ENCODE peak calls at places on chromosomes 12 and 14, in five cellular contexts. One of them, this sample, is unnamed.
A peak's percentile ranks its signal among the peaks of the same experiment; 100 is the strongest.

GRCh38 chr14:30035361-30035760 is 107.7 kb upstream of the PRKD1 start:
- DNase-seq in vagina: no peak
- DNase-seq in cardiac muscle cell: no peak
- DNase-seq in fibroblast of villous mesenchyme: no peak
- DNase-seq in fibroblast of pulmonary artery: no peak
- DNase-seq in this sample: no peak

GRCh38 chr14:34252227-34252626 is 209.8 kb downstream of the SPTSSA start:
- DNase-seq in vagina: no peak
- DNase-seq in cardiac muscle cell: no peak
- DNase-seq in fibroblast of villous mesenchyme: no peak
- DNase-seq in fibroblast of pulmonary artery: no peak
- DNase-seq in this sample: no peak

GRCh38 chr14:102929349-102930137 is 7.1 kb downstream of the AMN start:
- DNase-seq in vagina: no peak
- DNase-seq in cardiac muscle cell: no peak
- DNase-seq in fibroblast of villous mesenchyme: no peak
- DNase-seq in fibroblast of pulmonary artery: no peak
- DNase-seq in this sample: no peak

GRCh38 chr12:122880668-122881067 is 15.3 kb downstream of the VPS37B start:
- DNase-seq in vagina: no peak
- DNase-seq in cardiac muscle cell: no peak
- DNase-seq in fibroblast of villous mesenchyme: peak; percentile 64
- DNase-seq in fibroblast of pulmonary artery: peak; percentile 78
- DNase-seq in this sample: peak; percentile 54

GRCh38 chr14:64174922-64175782 is 119.0 kb downstream of the ESR2 start:
- DNase-seq in vagina: no peak
- DNase-seq in cardiac muscle cell: no peak
- DNase-seq in fibroblast of villous mesenchyme: no peak
- DNase-seq in fibroblast of pulmonary artery: no peak
- DNase-seq in this sample: no peak

GRCh38 chr14:29222671-29223268 is 456.2 kb downstream of the FOXG1 start:
- DNase-seq in vagina: no peak
- DNase-seq in cardiac muscle cell: peak; percentile 38
- DNase-seq in fibroblast of villous mesenchyme: peak; percentile 64
- DNase-seq in fibroblast of pulmonary artery: peak; percentile 76
- DNase-seq in this sample: peak; percentile 61

GRCh38 chr12:93344876-93345275 is 32.8 kb upstream of the NUDT4 start:
- DNase-seq in vagina: no peak
- DNase-seq in cardiac muscle cell: no peak
- DNase-seq in fibroblast of villous mesenchyme: no peak
- DNase-seq in fibroblast of pulmonary artery: no peak
- DNase-seq in this sample: peak; percentile 19

GRCh38 chr12:14993537-14994266 is 20.9 kb downstream of the PDE6H start:
- DNase-seq in vagina: no peak
- DNase-seq in cardiac muscle cell: no peak
- DNase-seq in fibroblast of villous mesenchyme: peak; percentile 36
- DNase-seq in fibroblast of pulmonary artery: peak; percentile 64
- DNase-seq in this sample: peak; percentile 54

GRCh38 chr12:54859502-54859901 is 5.2 kb downstream of the MUCL1 start:
- DNase-seq in vagina: no peak
- DNase-seq in cardiac muscle cell: no peak
- DNase-seq in fibroblast of villous mesenchyme: no peak
- DNase-seq in fibroblast of pulmonary artery: no peak
- DNase-seq in this sample: no peak

GRCh38 chr14:37048666-37049071 is 123.7 kb downstream of the SLC25A21 start:
- DNase-seq in vagina: no peak
- DNase-seq in cardiac muscle cell: no peak
- DNase-seq in fibroblast of villous mesenchyme: no peak
- DNase-seq in fibroblast of pulmonary artery: no peak
- DNase-seq in this sample: no peak

GRCh38 chr12:124306686-124307555 is 12.0 kb downstream of the RFLNA start:
- DNase-seq in vagina: no peak
- DNase-seq in cardiac muscle cell: no peak
- DNase-seq in fibroblast of villous mesenchyme: no peak
- DNase-seq in fibroblast of pulmonary artery: no peak
- DNase-seq in this sample: no peak

GRCh38 chr12:26810330-26810729 is 22.7 kb downstream of the ITPR2 start:
- DNase-seq in vagina: no peak
- DNase-seq in cardiac muscle cell: peak; percentile 13
- DNase-seq in fibroblast of villous mesenchyme: peak; percentile 70
- DNase-seq in fibroblast of pulmonary artery: peak; percentile 85
- DNase-seq in this sample: peak; percentile 88

GRCh38 chr14:21987937-21988336 is 314.3 kb upstream of the OR4E1 start:
- DNase-seq in vagina: no peak
- DNase-seq in cardiac muscle cell: peak; percentile 46
- DNase-seq in fibroblast of villous mesenchyme: peak; percentile 26
- DNase-seq in fibroblast of pulmonary artery: peak; percentile 30
- DNase-seq in this sample: peak; percentile 3

GRCh38 chr14:90605430-90605829 is 208.6 kb downstream of the CALM1 start:
- DNase-seq in vagina: no peak
- DNase-seq in cardiac muscle cell: no peak
- DNase-seq in fibroblast of villous mesenchyme: no peak
- DNase-seq in fibroblast of pulmonary artery: no peak
- DNase-seq in this sample: no peak

GRCh38 chr12:41277019-41277770 is 89.1 kb downstream of the PDZRN4 start:
- DNase-seq in vagina: no peak
- DNase-seq in cardiac muscle cell: peak; percentile 58
- DNase-seq in fibroblast of villous mesenchyme: peak; percentile 50
- DNase-seq in fibroblast of pulmonary artery: peak; percentile 69
- DNase-seq in this sample: peak; percentile 49

GRCh38 chr12:90908465-90908864 is 46.5 kb downstream of the CCER1 start:
- DNase-seq in vagina: no peak
- DNase-seq in cardiac muscle cell: no peak
- DNase-seq in fibroblast of villous mesenchyme: peak; percentile 56
- DNase-seq in fibroblast of pulmonary artery: peak; percentile 61
- DNase-seq in this sample: peak; percentile 72

GRCh38 chr12:76346798-76347420 is 1.3 kb downstream of the BBS10 start:
- DNase-seq in vagina: no peak
- DNase-seq in cardiac muscle cell: peak; percentile 55
- DNase-seq in fibroblast of villous mesenchyme: peak; percentile 74
- DNase-seq in fibroblast of pulmonary artery: peak; percentile 82
- DNase-seq in this sample: peak; percentile 77

GRCh38 chr12:130511285-130511684 is 173.6 kb downstream of the PIWIL1 start:
- DNase-seq in vagina: no peak
- DNase-seq in cardiac muscle cell: no peak
- DNase-seq in fibroblast of villous mesenchyme: no peak
- DNase-seq in fibroblast of pulmonary artery: no peak
- DNase-seq in this sample: no peak

GRCh38 chr12:130509454-130509853 is 171.8 kb downstream of the PIWIL1 start:
- DNase-seq in vagina: no peak
- DNase-seq in cardiac muscle cell: no peak
- DNase-seq in fibroblast of villous mesenchyme: no peak
- DNase-seq in fibroblast of pulmonary artery: no peak
- DNase-seq in this sample: no peak

GRCh38 chr12:130506844-130507243 is 169.2 kb downstream of the PIWIL1 start:
- DNase-seq in vagina: no peak
- DNase-seq in cardiac muscle cell: no peak
- DNase-seq in fibroblast of villous mesenchyme: no peak
- DNase-seq in fibroblast of pulmonary artery: no peak
- DNase-seq in this sample: no peak

GRCh38 chr12:130508318-130508717 is 170.6 kb downstream of the PIWIL1 start:
- DNase-seq in vagina: no peak
- DNase-seq in cardiac muscle cell: no peak
- DNase-seq in fibroblast of villous mesenchyme: no peak
- DNase-seq in fibroblast of pulmonary artery: no peak
- DNase-seq in this sample: no peak

GRCh38 chr12:130508847-130509246 is 171.2 kb downstream of the PIWIL1 start:
- DNase-seq in vagina: no peak
- DNase-seq in cardiac muscle cell: no peak
- DNase-seq in fibroblast of villous mesenchyme: no peak
- DNase-seq in fibroblast of pulmonary artery: no peak
- DNase-seq in this sample: no peak
- H3K4me3 ChIP-seq in vagina: no peak overlapping the region
- H3K4me3 ChIP-seq in cardiac muscle cell: no peak overlapping the region
- H3K4me3 ChIP-seq in fibroblast of villous mesenchyme: no peak overlapping the region
- H3K4me3 ChIP-seq in fibroblast of pulmonary artery: no peak overlapping the region
- H3K4me3 ChIP-seq in this sample: no peak overlapping the region

GRCh38 chr12:46342562-46343033 is 30.0 kb downstream of the SLC38A2 start:
- DNase-seq in vagina: no peak
- DNase-seq in cardiac muscle cell: no peak
- DNase-seq in fibroblast of villous mesenchyme: peak; percentile 68
- DNase-seq in fibroblast of pulmonary artery: peak; percentile 56
- DNase-seq in this sample: peak; percentile 49
- TF ChIP-seq CTCF in vagina: peak; percentile 59
- TF ChIP-seq CTCF in cardiac muscle cell: peak; percentile 47
- TF ChIP-seq CTCF in fibroblast of villous mesenchyme: peak; percentile 67
- TF ChIP-seq CTCF in fibroblast of pulmonary artery: peak; percentile 50
- TF ChIP-seq CTCF in this sample: peak; percentile 57

GRCh38 chr12:106583578-106584103 is 837 bp downstream of the RFX4 start:
- DNase-seq in vagina: no peak
- DNase-seq in cardiac muscle cell: peak; percentile 29
- DNase-seq in fibroblast of villous mesenchyme: peak; percentile 9
- DNase-seq in fibroblast of pulmonary artery: peak; percentile 22
- DNase-seq in this sample: peak; percentile 21
- H3K4me3 ChIP-seq in vagina: peak overlapping the region; percentile 21
- H3K4me3 ChIP-seq in cardiac muscle cell: peak overlapping the region; percentile 27
- H3K4me3 ChIP-seq in fibroblast of villous mesenchyme: peak overlapping the region; percentile 35
- H3K4me3 ChIP-seq in fibroblast of pulmonary artery: peak overlapping the region; percentile 30
- H3K4me3 ChIP-seq in this sample: peak overlapping the region; percentile 40

GRCh38 chr12:84874125-84874824 is 38.3 kb downstream of the SLC6A15 start:
- DNase-seq in vagina: no peak
- DNase-seq in cardiac muscle cell: peak; percentile 77
- DNase-seq in fibroblast of villous mesenchyme: peak; percentile 67
- DNase-seq in fibroblast of pulmonary artery: peak; percentile 83
- DNase-seq in this sample: peak; percentile 60

GRCh38 chr12:84875241-84875640 is 37.4 kb downstream of the SLC6A15 start:
- DNase-seq in vagina: no peak
- DNase-seq in cardiac muscle cell: no peak
- DNase-seq in fibroblast of villous mesenchyme: no peak
- DNase-seq in fibroblast of pulmonary artery: no peak
- DNase-seq in this sample: no peak

GRCh38 chr12:84877340-84877739 is 35.3 kb downstream of the SLC6A15 start:
- DNase-seq in vagina: no peak
- DNase-seq in cardiac muscle cell: no peak
- DNase-seq in fibroblast of villous mesenchyme: no peak
- DNase-seq in fibroblast of pulmonary artery: no peak
- DNase-seq in this sample: no peak

DNA sequence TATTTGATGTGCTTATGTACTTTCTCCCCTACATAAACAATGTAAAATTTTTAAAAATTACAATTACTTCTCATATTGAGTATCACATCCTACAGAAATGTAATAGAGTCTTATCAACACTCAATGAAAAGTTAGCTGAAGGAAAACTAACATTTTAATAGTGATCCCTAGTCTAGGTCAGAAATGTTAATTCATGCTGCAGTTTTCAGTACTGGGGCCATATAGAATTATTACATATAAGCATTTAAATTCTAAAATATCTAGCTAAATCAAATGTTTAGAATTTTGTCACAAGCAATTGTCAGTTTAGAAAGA is 37.8 kb downstream of the SLC6A15 start:
- DNase-seq in vagina: no peak
- DNase-seq in cardiac muscle cell: no peak
- DNase-seq in fibroblast of villous mesenchyme: no peak
- DNase-seq in fibroblast of pulmonary artery: no peak
- DNase-seq in this sample: no peak
- TF ChIP-seq CTCF in vagina: no peak
- TF ChIP-seq CTCF in cardiac muscle cell: no peak
- TF ChIP-seq CTCF in fibroblast of villous mesenchyme: no peak
- TF ChIP-seq CTCF in fibroblast of pulmonary artery: no peak
- TF ChIP-seq CTCF in this sample: no peak

DNA sequence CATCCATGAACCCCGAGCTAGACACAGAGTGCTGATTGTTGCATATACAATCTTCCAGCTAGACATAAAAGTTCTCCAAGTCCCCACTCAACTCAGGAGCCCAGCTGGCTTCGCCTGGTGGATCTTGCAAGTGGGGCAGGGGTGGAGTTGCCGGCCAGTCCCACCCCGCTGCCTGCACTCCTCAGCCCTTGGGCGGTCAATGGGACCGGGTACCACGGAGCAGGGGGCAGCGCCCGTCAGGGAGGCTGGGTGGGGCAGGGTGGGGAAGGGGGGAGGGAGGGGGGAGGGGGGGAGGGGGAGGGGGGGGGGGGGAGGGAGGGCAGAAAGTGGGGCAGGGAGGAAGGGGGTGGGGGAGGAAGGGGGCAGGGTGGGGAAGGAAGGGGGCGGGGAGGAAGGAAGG is 63.0 kb downstream of the CCDC60 start:
- DNase-seq in vagina: no peak
- DNase-seq in cardiac muscle cell: no peak
- DNase-seq in fibroblast of villous mesenchyme: no peak
- DNase-seq in fibroblast of pulmonary artery: no peak
- DNase-seq in this sample: no peak
- H3K4me3 ChIP-seq in vagina: no peak overlapping the region
- H3K4me3 ChIP-seq in cardiac muscle cell: no peak overlapping the region
- H3K4me3 ChIP-seq in fibroblast of villous mesenchyme: no peak overlapping the region
- H3K4me3 ChIP-seq in fibroblast of pulmonary artery: no peak overlapping the region
- H3K4me3 ChIP-seq in this sample: no peak overlapping the region

GRCh38 chr12:2586159-2587035 is 208.4 kb upstream of the FKBP4 start:
- DNase-seq in vagina: no peak
- DNase-seq in cardiac muscle cell: no peak
- DNase-seq in fibroblast of villous mesenchyme: no peak
- DNase-seq in fibroblast of pulmonary artery: no peak
- DNase-seq in this sample: no peak

GRCh38 chr12:2583642-2584041 is 211.1 kb upstream of the FKBP4 start:
- DNase-seq in vagina: no peak
- DNase-seq in cardiac muscle cell: no peak
- DNase-seq in fibroblast of villous mesenchyme: no peak
- DNase-seq in fibroblast of pulmonary artery: no peak
- DNase-seq in this sample: no peak

GRCh38 chr12:2580821-2581220 is 213.9 kb upstream of the FKBP4 start:
- DNase-seq in vagina: no peak
- DNase-seq in cardiac muscle cell: no peak
- DNase-seq in fibroblast of villous mesenchyme: peak; percentile 7
- DNase-seq in fibroblast of pulmonary artery: no peak
- DNase-seq in this sample: peak; percentile 7

GRCh38 chr12:2581293-2582045 is 213.3 kb upstream of the FKBP4 start:
- DNase-seq in vagina: no peak
- DNase-seq in cardiac muscle cell: no peak
- DNase-seq in fibroblast of villous mesenchyme: no peak
- DNase-seq in fibroblast of pulmonary artery: no peak
- DNase-seq in this sample: no peak

DNA sequence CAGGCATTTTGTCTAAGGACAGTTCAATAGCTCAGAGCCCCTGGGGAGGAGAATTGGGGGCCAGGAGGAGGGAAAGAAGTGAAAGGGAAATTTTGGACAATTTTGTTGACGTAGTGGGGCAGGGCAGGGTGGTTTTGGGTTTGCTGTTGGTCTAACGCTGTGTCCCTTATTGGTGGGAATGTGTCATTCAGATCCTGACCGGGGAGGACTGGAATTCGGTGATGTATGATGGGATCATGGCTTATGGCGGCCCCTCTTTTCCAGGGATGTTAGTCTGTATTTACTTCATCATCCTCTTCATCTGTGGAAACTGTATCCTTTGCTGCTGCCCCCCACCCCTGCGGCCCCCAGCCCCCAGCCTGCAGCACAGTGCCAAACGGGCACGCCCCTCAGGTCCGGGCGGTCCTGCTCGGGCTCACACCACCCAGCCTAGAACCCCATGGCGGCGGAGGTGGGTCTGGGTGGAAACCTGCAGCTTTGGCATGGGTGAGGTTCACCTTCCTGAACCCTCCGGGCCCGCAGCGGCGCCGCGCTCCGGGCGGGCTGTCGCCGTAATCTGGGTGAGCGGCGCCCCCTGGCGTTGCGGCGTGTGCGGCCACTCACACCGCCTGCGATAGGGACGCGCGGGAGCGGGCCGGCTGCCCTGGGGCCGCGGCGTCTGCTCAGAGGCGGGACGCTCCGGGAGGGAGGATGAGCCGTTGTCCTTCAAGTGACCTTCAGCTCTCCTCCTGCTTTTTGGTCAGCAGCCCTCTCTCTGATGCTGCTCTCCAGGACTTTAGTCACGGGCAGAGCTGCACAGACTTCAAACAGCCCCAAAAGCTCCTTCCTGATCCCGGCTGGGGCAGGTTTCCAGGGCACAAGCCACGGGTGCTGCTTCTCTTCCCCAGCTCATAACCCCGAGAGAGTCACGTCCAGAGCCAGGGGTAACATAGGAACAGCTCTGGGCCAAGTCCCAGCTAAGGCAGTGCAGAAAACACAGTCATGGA is 211.8 kb upstream of the FKBP4 start:
- DNase-seq in vagina: no peak
- DNase-seq in cardiac muscle cell: peak; percentile 85
- DNase-seq in fibroblast of villous mesenchyme: peak; percentile 49
- DNase-seq in fibroblast of pulmonary artery: peak; percentile 43
- DNase-seq in this sample: peak; percentile 50
- TF ChIP-seq CTCF in vagina: peak; percentile 92
- TF ChIP-seq CTCF in cardiac muscle cell: peak; percentile 82
- TF ChIP-seq CTCF in fibroblast of villous mesenchyme: peak; percentile 75
- TF ChIP-seq CTCF in fibroblast of pulmonary artery: peak; percentile 39
- TF ChIP-seq CTCF in this sample: peak; percentile 55

This sample was measured in AG10803.